ENCODE peak calls at places on chromosome 12, in eight cellular contexts. X is heart left ventricle, Y is endodermal cell, K is BJ, P is MM.1S, J is PC-3, U is choroid plexus epithelial cell, M is GM12865. C is an unnamed sample.

GRCh38 chr12:130354407-130354806 is 16.7 kb downstream of the PIWIL1 start:
- DNase-seq in X (no peak), Y (peak), K (no peak), P (no peak), J (no peak), U (no peak), M (no peak), C (no peak)

GRCh38 chr12:95205016-95205415 is 12.3 kb downstream of the FGD6 start:
- DNase-seq in X (no peak), Y (no peak), K (no peak), P (no peak), J (no peak), U (no peak), M (no peak), C (no peak)

GRCh38 chr12:18696971-18697602 is 40.7 kb downstream of the PLCZ1 start:
- DNase-seq in X (no peak), Y (no peak), K (no peak), P (no peak), J (peak), U (peak), M (no peak), C (no peak)

GRCh38 chr12:48572326-48572725 is 2.5 kb upstream of the LALBA start:
- DNase-seq in X (no peak), Y (no peak), K (no peak), P (no peak), J (no peak), U (no peak), M (no peak), C (no peak)

GRCh38 chr12:12872934-12873275 is 18.5 kb upstream of the GPRC5A start:
- DNase-seq in X (no peak), Y (no peak), K (no peak), P (no peak), J (peak), U (peak), M (no peak), C (no peak)

GRCh38 chr12:70683976-70684375 is 46.7 kb upstream of the PTPRB start:
- DNase-seq in X (no peak), Y (no peak), K (no peak), P (no peak), J (no peak), U (no peak), M (no peak), C (no peak)

GRCh38 chr12:122835693-122836026 is 403 bp downstream of the HIP1R start:
- DNase-seq in X (no peak), Y (no peak), K (no peak), P (peak), J (peak), U (no peak), M (peak), C (no peak)

GRCh38 chr12:31861360-31861759 is 97.9 kb upstream of the RESF1 start:
- DNase-seq in X (no peak), Y (no peak), K (no peak), P (no peak), J (no peak), U (no peak), M (no peak), C (no peak)

GRCh38 chr12:102980350-102980749 is 22.9 kb downstream of the ASCL1 start:
- DNase-seq in X (no peak), Y (no peak), K (no peak), P (no peak), J (no peak), U (no peak), M (no peak), C (no peak)

GRCh38 chr12:63085120-63085519 is 65.9 kb downstream of the AVPR1A start:
- DNase-seq in X (no peak), Y (no peak), K (no peak), P (no peak), J (no peak), U (no peak), M (no peak), C (no peak)

GRCh38 chr12:52903855-52904508 is 894 bp downstream of the KRT8 start:
- DNase-seq in X (no peak), Y (peak), K (no peak), P (no peak), J (peak), U (peak), M (peak), C (no peak)

GRCh38 chr12:93686572-93687365 is 9.6 kb downstream of the CRADD start:
- DNase-seq in X (no peak), Y (no peak), K (no peak), P (no peak), J (no peak), U (no peak), M (no peak), C (no peak)

GRCh38 chr12:101680240-101680639 is 17.2 kb upstream of the CHPT1 start:
- DNase-seq in X (no peak), Y (no peak), K (no peak), P (no peak), J (no peak), U (no peak), M (no peak), C (no peak)

GRCh38 chr12:58148405-58148804 is 207.0 kb downstream of the ATP23 start:
- DNase-seq in X (no peak), Y (no peak), K (peak), P (no peak), J (peak), U (peak), M (no peak), C (peak)

GRCh38 chr12:1007994-1008393 is 17.0 kb downstream of the ERC1 start:
- DNase-seq in X (no peak), Y (no peak), K (no peak), P (no peak), J (no peak), U (no peak), M (no peak), C (no peak)

GRCh38 chr12:2397356-2398045 is 344.7 kb downstream of the CACNA1C start:
- DNase-seq in X (peak), Y (no peak), K (no peak), P (no peak), J (no peak), U (no peak), M (no peak), C (no peak)

GRCh38 chr12:100404769-100405407 is 48.0 kb downstream of the SLC17A8 start:
- DNase-seq in X (no peak), Y (peak), K (no peak), P (peak), J (peak), U (peak), M (peak), C (peak)

DNA sequence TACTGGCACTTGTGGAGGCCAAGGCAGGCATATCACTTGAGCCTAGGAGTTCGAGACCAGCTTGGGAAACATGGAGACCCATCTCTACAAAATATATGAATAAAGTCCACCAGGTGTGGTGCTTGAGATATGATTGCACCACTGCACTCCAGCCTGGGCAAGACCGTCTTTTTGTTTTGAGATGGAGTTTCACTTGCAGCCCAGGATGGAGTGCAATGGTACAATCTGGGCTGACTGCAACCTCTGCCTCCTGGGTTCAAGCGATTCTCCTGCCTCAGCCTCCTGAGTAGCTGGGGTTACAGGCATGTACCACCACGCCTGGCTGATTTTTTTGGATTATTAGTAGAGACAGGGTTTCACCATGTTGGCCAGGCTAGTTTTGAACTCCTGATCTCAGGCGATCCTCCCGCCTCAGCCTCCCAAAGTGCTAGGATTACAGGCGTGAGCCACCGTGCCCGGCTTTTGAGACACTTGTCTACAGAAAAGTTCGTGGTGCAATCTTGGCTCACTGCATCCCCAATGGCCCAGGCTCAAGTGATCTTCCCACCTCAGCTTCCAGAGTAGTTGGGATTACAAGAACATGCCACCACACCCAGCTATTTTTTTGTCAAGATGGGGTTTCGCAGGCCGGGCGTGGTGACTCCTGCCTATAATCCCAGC is 16.3 kb upstream of the ATP5F1B start:
- DNase-seq in X (no peak), Y (peak), K (no peak), P (no peak), J (no peak), U (no peak), M (no peak), C (no peak)
- H3K4me3 ChIP-seq in X (no peak), Y (no peak), K (no peak), P (no peak), J (no peak), U (no peak), M (no peak), C (no peak)

GRCh38 chr12:104952816-104953215 is 5.3 kb downstream of the SLC41A2 start:
- DNase-seq in X (no peak), Y (no peak), K (no peak), P (no peak), J (peak), U (no peak), M (no peak), C (no peak)

GRCh38 chr12:104956870-104957301 is 1.2 kb downstream of the SLC41A2 start:
- DNase-seq in X (no peak), Y (no peak), K (no peak), P (no peak), J (peak), U (no peak), M (no peak), C (no peak)

GRCh38 chr12:104955703-104956102 is 2.4 kb downstream of the SLC41A2 start:
- DNase-seq in X (no peak), Y (no peak), K (no peak), P (no peak), J (no peak), U (no peak), M (no peak), C (no peak)

GRCh38 chr12:104951759-104952509 is 6.2 kb downstream of the SLC41A2 start:
- DNase-seq in X (no peak), Y (no peak), K (no peak), P (no peak), J (peak), U (peak), M (no peak), C (no peak)

DNA sequence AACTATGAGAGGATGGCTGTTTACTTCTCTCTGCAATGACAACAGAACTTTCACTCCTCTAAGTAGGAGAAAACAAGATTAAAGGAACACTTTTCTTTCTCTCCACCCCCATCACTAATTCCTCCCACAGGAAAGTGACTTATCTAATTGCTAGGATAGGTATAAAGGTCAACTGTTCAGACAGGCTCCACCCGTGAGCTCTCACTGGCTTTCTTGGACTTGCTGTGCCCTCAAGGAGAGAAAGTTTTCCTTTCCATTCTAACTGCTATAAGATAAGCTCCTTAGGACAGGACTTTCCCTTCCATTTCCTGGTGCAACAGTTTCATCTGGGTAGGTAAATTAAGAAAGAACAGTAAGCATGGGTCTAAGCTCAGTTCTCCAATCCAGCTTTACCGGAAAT is 4.8 kb downstream of the SLC41A2 start:
- DNase-seq in X (no peak), Y (no peak), K (no peak), P (no peak), J (peak), U (no peak), M (no peak), C (no peak)
- TF ChIP-seq CTCF in X (no peak), Y (no peak), K (no peak), P (no peak), J (no peak), U (no peak), M (no peak), C (no peak)

GRCh38 chr12:126369487-126370463 is 1304.5 kb downstream of the AACS start:
- DNase-seq in X (no peak), Y (no peak), K (peak), P (no peak), J (peak), U (peak), M (no peak), C (peak)
- H3K4me3 ChIP-seq in X (no peak), Y (no peak), K (no peak), P (no peak), J (no peak), U (no peak), M (no peak), C (no peak)

GRCh38 chr12:129190827-129191226 is 337.5 kb downstream of the GLT1D1 start:
- DNase-seq in X (no peak), Y (peak), K (no peak), P (no peak), J (no peak), U (no peak), M (no peak), C (no peak)
- TF ChIP-seq CTCF in X (no peak), Y (peak), K (no peak), P (no peak), J (no peak), U (no peak), M (peak), C (no peak)

GRCh38 chr12:126944684-126945083 is 1322.3 kb upstream of the TMEM132C start:
- DNase-seq in X (no peak), Y (no peak), K (no peak), P (no peak), J (peak), U (no peak), M (no peak), C (no peak)
- H3K4me3 ChIP-seq in X (no peak), Y (no peak), K (no peak), P (no peak), J (no peak), U (no peak), M (no peak), C (no peak)

GRCh38 chr12:78331764-78332163 is 501.1 kb downstream of the NAV3 start:
- DNase-seq in X (no peak), Y (no peak), K (no peak), P (no peak), J (no peak), U (peak), M (no peak), C (no peak)
- TF ChIP-seq CTCF in X (no peak), Y (no peak), K (no peak), P (no peak), J (no peak), U (no peak), M (no peak), C (no peak)

GRCh38 chr12:125564753-125565152 is 499.5 kb downstream of the AACS start:
- DNase-seq in X (no peak), Y (no peak), K (no peak), P (no peak), J (no peak), U (no peak), M (no peak), C (no peak)
- H3K4me3 ChIP-seq in X (no peak), Y (no peak), K (no peak), P (no peak), J (no peak), U (no peak), M (no peak), C (no peak)

DNA sequence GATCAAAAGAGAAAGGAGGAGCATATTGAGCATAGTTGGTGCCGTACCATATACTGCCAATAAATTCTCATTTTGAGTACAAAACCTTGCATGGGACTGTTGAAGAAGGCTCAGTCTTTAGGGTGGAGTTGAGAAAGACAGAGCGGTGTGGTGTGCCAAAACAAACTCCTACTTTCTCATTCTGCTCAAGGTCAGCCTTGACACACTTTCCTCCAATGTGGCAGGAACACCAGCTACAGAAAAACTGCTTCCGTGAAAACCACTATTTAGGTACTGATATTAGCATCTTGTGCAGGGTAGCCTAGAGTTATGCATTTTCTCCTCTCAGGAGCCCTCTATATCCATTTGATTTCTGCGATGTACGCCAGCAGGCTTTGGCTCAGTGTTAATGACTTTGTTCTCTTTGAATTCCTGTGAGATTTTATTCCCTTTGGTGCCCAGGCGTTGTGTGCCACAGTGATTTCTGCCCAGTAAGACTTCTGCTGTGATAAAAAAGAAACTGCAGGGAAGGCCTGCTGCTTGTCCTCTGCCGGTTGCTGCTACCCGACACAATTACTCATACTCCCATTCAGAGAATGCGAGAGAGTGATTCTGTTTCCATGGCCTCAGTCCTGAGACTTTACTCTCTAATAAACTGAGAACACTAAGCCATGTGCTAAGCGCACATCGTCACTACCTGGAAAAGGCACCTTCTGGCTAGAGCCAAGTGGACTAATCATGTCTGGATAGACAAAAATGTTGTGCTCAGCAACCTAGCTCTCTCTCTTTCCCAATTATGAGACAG is 88.3 kb upstream of the MDM1 start:
- DNase-seq in X (no peak), Y (no peak), K (no peak), P (no peak), J (no peak), U (peak), M (no peak), C (no peak)
- TF ChIP-seq CTCF in X (no peak), Y (no peak), K (no peak), P (no peak), J (no peak), U (no peak), M (no peak), C (no peak)

GRCh38 chr12:15720299-15720698 is 68.9 kb downstream of the EPS8 start:
- DNase-seq in X (no peak), Y (no peak), K (no peak), P (no peak), J (no peak), U (no peak), M (no peak), C (no peak)

GRCh38 chr12:15719230-15719629 is 70.0 kb downstream of the EPS8 start:
- DNase-seq in X (no peak), Y (no peak), K (no peak), P (no peak), J (peak), U (peak), M (no peak), C (no peak)

GRCh38 chr12:15717940-15718567 is 71.1 kb downstream of the EPS8 start:
- DNase-seq in X (no peak), Y (no peak), K (no peak), P (no peak), J (peak), U (no peak), M (no peak), C (no peak)

GRCh38 chr12:15722951-15723350 is 66.2 kb downstream of the EPS8 start:
- DNase-seq in X (no peak), Y (no peak), K (no peak), P (no peak), J (no peak), U (no peak), M (no peak), C (no peak)

GRCh38 chr12:15721716-15722115 is 67.5 kb downstream of the EPS8 start:
- DNase-seq in X (no peak), Y (no peak), K (no peak), P (no peak), J (no peak), U (peak), M (no peak), C (no peak)
- H3K4me3 ChIP-seq in X (no peak), Y (no peak), K (no peak), P (no peak), J (no peak), U (no peak), M (no peak), C (no peak)

GRCh38 chr12:116855744-116856470 is 25.3 kb downstream of the HRK start:
- DNase-seq in X (no peak), Y (no peak), K (no peak), P (no peak), J (peak), U (no peak), M (no peak), C (no peak)
- TF ChIP-seq CTCF in X (no peak), Y (no peak), K (no peak), P (no peak), J (no peak), U (no peak), M (no peak), C (no peak)